ENCODE peak calls at places on chromosome 18, in eight cellular contexts. E is transverse colon, X is endothelial cell of umbilical vein, H is sigmoid colon, Z is stomach, S is HL-60, B is GM23338, O is breast epithelium. T is an unnamed sample.

GRCh38 chr18:58417752-58418151 is 211.1 kb downstream of the ALPK2 start:
- DNase-seq in E (no peak), X (peak; percentile 57), H (no peak), Z (no peak), S (no peak), B (no peak), O (no peak), T (no peak)

GRCh38 chr18:50401888-50402287 is 27.0 kb downstream of the SKA1 start:
- DNase-seq in E (peak; percentile 64), X (no peak), H (no peak), Z (peak; percentile 76), S (no peak), B (peak; percentile 77), O (peak; percentile 64), T (no peak)

GRCh38 chr18:72612894-72613537 is 68.9 kb upstream of the CBLN2 start:
- DNase-seq in E (no peak), X (no peak), H (no peak), Z (no peak), S (no peak), B (no peak), O (no peak), T (no peak)

GRCh38 chr18:64929026-64929425 is 780.1 kb upstream of the LINC00305 start:
- DNase-seq in E (no peak), X (no peak), H (no peak), Z (no peak), S (no peak), B (no peak), O (no peak), T (no peak)

GRCh38 chr18:3447035-3447894 is 2.7 kb upstream of the TGIF1 start:
- DNase-seq in E (peak; percentile 61), X (peak; percentile 74), H (peak; percentile 82), Z (peak; percentile 37), S (peak; percentile 71), B (peak; percentile 79), O (peak; percentile 54), T (no peak)

GRCh38 chr18:23994361-23994902 is 20.1 kb upstream of the TTC39C start:
- DNase-seq in E (peak; percentile 30), X (peak; percentile 58), H (peak; percentile 80), Z (no peak), S (no peak), B (peak; percentile 41), O (no peak), T (no peak)

GRCh38 chr18:38076346-38077053 is 510.9 kb upstream of the CELF4 start:
- DNase-seq in E (no peak), X (no peak), H (no peak), Z (no peak), S (no peak), B (no peak), O (no peak), T (no peak)

GRCh38 chr18:67726882-67727281 is 210.4 kb upstream of the DSEL start:
- DNase-seq in E (no peak), X (no peak), H (no peak), Z (no peak), S (no peak), B (no peak), O (no peak), T (no peak)

GRCh38 chr18:56373601-56374000 is 264.8 kb downstream of the TXNL1 start:
- DNase-seq in E (no peak), X (no peak), H (no peak), Z (no peak), S (no peak), B (no peak), O (no peak), T (no peak)

GRCh38 chr18:78830161-78830560 is 149.5 kb upstream of the SALL3 start:
- DNase-seq in E (no peak), X (no peak), H (no peak), Z (no peak), S (no peak), B (no peak), O (no peak), T (no peak)

GRCh38 chr18:78825168-78825567 is 154.4 kb upstream of the SALL3 start:
- DNase-seq in E (no peak), X (no peak), H (no peak), Z (no peak), S (no peak), B (no peak), O (no peak), T (no peak)

GRCh38 chr18:78828131-78828530 is 151.5 kb upstream of the SALL3 start:
- DNase-seq in E (no peak), X (no peak), H (no peak), Z (no peak), S (no peak), B (no peak), O (no peak), T (no peak)

GRCh38 chr18:78826631-78827030 is 153.0 kb upstream of the SALL3 start:
- DNase-seq in E (no peak), X (no peak), H (no peak), Z (no peak), S (no peak), B (no peak), O (no peak), T (no peak)

GRCh38 chr18:78827141-78827540 is 152.5 kb upstream of the SALL3 start:
- DNase-seq in E (no peak), X (no peak), H (no peak), Z (no peak), S (no peak), B (no peak), O (no peak), T (no peak)
- H3K27ac ChIP-seq in E (no peak overlapping the region), X (no peak overlapping the region), H (no peak overlapping the region), Z (no peak overlapping the region), S (no peak overlapping the region), B (no peak overlapping the region), O (no peak overlapping the region), T (no peak overlapping the region)

GRCh38 chr18:8610442-8610801 is 1.2 kb downstream of the RAB12 start:
- DNase-seq in E (peak; percentile 14), X (peak; percentile 49), H (no peak), Z (no peak), S (no peak), B (no peak), O (no peak), T (no peak)
- TF ChIP-seq POLR2AphosphoS5 in E (no peak), X (no peak), H (no peak), Z (no peak), S (peak; percentile 7), B (no peak), O (no peak), T (no peak)

GRCh38 chr18:55251186-55251995 is 292.1 kb upstream of the CCDC68 start:
- DNase-seq in E (no peak), X (peak; percentile 86), H (no peak), Z (no peak), S (no peak), B (peak; percentile 79), O (no peak), T (no peak)
- H3K27ac ChIP-seq in E (peak overlapping the region; percentile 62), X (peak overlapping the region; percentile 62), H (peak overlapping the region; percentile 44), Z (no peak overlapping the region), S (no peak overlapping the region), B (peak overlapping the region; percentile 52), O (peak overlapping the region; percentile 20), T (peak overlapping the region; percentile 85)

DNA sequence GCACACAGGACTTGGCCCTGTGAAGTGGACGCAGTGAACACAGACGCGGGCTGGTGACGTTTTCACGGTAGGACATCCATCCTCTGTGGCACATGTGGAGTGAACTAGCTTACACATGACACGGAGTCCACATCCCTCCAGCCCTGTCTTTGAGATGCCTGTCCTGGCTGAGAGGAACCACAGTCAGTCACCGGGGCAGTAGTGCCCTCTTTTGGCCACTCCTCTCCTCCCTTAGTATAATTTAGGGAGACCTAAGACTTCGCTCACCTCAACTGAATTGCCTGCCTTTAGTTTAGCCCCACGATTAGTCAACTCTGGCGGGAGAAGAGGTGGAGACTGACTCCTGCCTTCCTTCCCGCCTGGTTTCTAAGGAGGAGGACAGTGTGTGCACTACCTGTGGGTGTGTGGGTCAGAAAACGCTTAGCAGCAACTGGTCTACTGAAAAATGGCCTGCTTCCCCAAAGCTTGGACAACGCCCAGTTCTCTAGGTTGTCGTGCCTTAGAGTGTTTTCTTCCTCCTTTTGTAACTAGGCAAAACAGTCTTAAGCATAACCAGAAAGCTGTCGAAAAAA is 70.6 kb downstream of the MBP start:
- DNase-seq in E (no peak), X (no peak), H (no peak), Z (no peak), S (no peak), B (peak; percentile 62), O (no peak), T (no peak)
- TF ChIP-seq POLR2AphosphoS5 in E (no peak), X (no peak), H (no peak), Z (no peak), S (peak; percentile 65), B (no peak), O (no peak), T (no peak)

GRCh38 chr18:77990901-77991300 is 741.3 kb downstream of the GALR1 start:
- DNase-seq in E (no peak), X (no peak), H (no peak), Z (no peak), S (no peak), B (no peak), O (no peak), T (no peak)
- H3K27ac ChIP-seq in E (no peak overlapping the region), X (no peak overlapping the region), H (no peak overlapping the region), Z (no peak overlapping the region), S (no peak overlapping the region), B (no peak overlapping the region), O (no peak overlapping the region), T (no peak overlapping the region)

DNA sequence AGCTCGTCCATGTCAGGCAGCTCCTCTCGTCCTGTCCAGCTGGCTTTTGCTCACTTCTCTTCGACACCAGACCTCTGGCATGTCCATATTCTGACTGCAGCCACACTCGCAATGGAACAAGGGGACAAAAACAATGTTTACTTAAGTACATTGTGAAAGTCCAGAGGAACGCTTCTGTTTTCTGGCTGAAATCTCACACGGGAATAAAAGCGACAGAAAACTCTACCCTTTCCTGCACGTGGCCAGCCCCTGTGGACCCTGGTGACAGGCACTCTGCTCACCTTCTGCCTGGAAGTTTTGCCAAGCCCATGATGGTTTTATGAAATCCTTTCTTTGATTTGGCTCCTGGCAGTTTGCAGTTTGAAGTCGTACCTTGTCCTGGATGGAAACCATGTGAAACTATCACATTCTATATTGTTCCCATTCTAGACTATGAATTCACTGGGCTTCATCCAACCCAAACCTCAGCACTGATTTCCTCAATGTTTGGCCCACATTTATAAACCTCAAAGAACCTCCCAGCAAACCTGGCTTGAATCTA is 134.2 kb upstream of the PIEZO2 start:
- DNase-seq in E (no peak), X (no peak), H (peak; percentile 67), Z (no peak), S (no peak), B (no peak), O (no peak), T (no peak)
- TF ChIP-seq POLR2AphosphoS5 in E (no peak), X (no peak), H (no peak), Z (no peak), S (no peak), B (no peak), O (no peak), T (no peak)

T was measured in SK-N-MC.